ENCODE peak calls at places on chromosome 11, in four cellular contexts. N is iPS-NIHi11; P is CD8-positive, alpha-beta T cell; O is Ammon's horn. M is an unnamed sample.

GRCh38 chr11:93740802-93741093 is 547 bp downstream of the TAF1D start:
- DNase-seq in N (peak), P (peak), O (peak), M (peak)

GRCh38 chr11:126348806-126349582 is 6.5 kb upstream of the ST3GAL4 start:
- DNase-seq in N (no peak), P (no peak), O (no peak), M (no peak)

GRCh38 chr11:2328656-2329354 is 27.0 kb downstream of the TSPAN32 start:
- DNase-seq in N (no peak), P (no peak), O (no peak), M (no peak)

GRCh38 chr11:120137187-120137610 is 714 bp downstream of the TRIM29 start:
- DNase-seq in N (peak), P (no peak), O (no peak), M (no peak)

GRCh38 chr11:9231848-9232177 is 33.3 kb downstream of the DENND5A start:
- DNase-seq in N (no peak), P (no peak), O (peak), M (no peak)

GRCh38 chr11:2881974-2882362 is 3.6 kb downstream of the CDKN1C start:
- DNase-seq in N (no peak), P (no peak), O (no peak), M (no peak)

GRCh38 chr11:116231540-116231939 is 541.2 kb downstream of the BUD13 start:
- DNase-seq in N (no peak), P (no peak), O (no peak), M (no peak)

GRCh38 chr11:13008625-13009475 is at the start of gene RASSF10:
- DNase-seq in N (peak), P (no peak), O (peak), M (no peak)

GRCh38 chr11:369336-370018 is at the start of gene B4GALNT4:
- DNase-seq in N (peak), P (no peak), O (peak), M (peak)

GRCh38 chr11:108235192-108235591 is 12.3 kb downstream of the ATM start:
- DNase-seq in N (no peak), P (no peak), O (no peak), M (no peak)

GRCh38 chr11:13225058-13226001 is 52.3 kb upstream of the BMAL1 start:
- DNase-seq in N (no peak), P (no peak), O (no peak), M (no peak)

GRCh38 chr11:115207166-115207591 is 297.0 kb downstream of the CADM1 start:
- DNase-seq in N (no peak), P (no peak), O (no peak), M (no peak)

GRCh38 chr11:71294846-71295600 is 42.6 kb upstream of the SHANK2 start:
- DNase-seq in N (no peak), P (no peak), O (no peak), M (no peak)

GRCh38 chr11:119361961-119362725 is 15.6 kb upstream of the MFRP start:
- DNase-seq in N (no peak), P (no peak), O (no peak), M (no peak)

GRCh38 chr11:330694-331314 is 10.1 kb upstream of the IFITM3 start:
- DNase-seq in N (no peak), P (no peak), O (no peak), M (no peak)

GRCh38 chr11:28400236-28401100 is 292.3 kb downstream of the METTL15 start:
- DNase-seq in N (no peak), P (no peak), O (no peak), M (no peak)

GRCh38 chr11:105610796-105611361 is 1.0 kb downstream of the GRIA4 start:
- DNase-seq in N (no peak), P (no peak), O (peak), M (no peak)

GRCh38 chr11:44865866-44866272 is 84.8 kb downstream of the TP53I11 start:
- DNase-seq in N (no peak), P (no peak), O (no peak), M (no peak)

GRCh38 chr11:47705722-47706121 is 9.4 kb downstream of the AGBL2 start:
- DNase-seq in N (no peak), P (no peak), O (no peak), M (no peak)

GRCh38 chr11:40328890-40329617 is 1130.4 kb downstream of the LRRC4C start:
- DNase-seq in N (peak), P (no peak), O (peak), M (no peak)

M was measured in CD4-positive, alpha-beta memory T cell.